ENCODE peak calls at places on chromosome 4, in seven cellular contexts. E is MM.1S; D is GM06990; Z is fibroblast of pulmonary artery; V is activated naive CD8-positive, alpha-beta T cell treated with anti-CD3 and anti-CD28 coated beads, Interleukin-2, amount 50 U/mL, for 16 hours; O is NCI-H1105 treated with DMSO at 0.1 percent for 48 hours; F is kidney tubule cell. Y is an unnamed sample.

GRCh38 chr4:5759236-5760075 is 48.5 kb downstream of the EVC start:
- DNase-seq in F (no peak), Z (no peak), O (no peak), D (no peak), V (no peak), E (no peak), Y (peak)

GRCh38 chr4:119025916-119026661 is 109.5 kb upstream of the MYOZ2 start:
- DNase-seq in O (no peak), V (no peak), E (no peak), D (no peak), Z (peak), F (peak), Y (peak)

GRCh38 chr4:57037982-57038604 is 59.4 kb downstream of the POLR2B start:
- DNase-seq in E (peak), O (peak), Z (peak), V (no peak), D (peak), F (peak), Y (peak)

GRCh38 chr4:3481113-3481531 is 18.0 kb downstream of the DOK7 start:
- DNase-seq in D (no peak), E (no peak), O (no peak), V (no peak), F (no peak), Z (no peak), Y (no peak)

GRCh38 chr4:83552924-83553323 is 17.0 kb downstream of the GPAT3 start:
- DNase-seq in E (peak), O (no peak), F (peak), V (no peak), Z (peak), D (no peak), Y (peak)

GRCh38 chr4:76430519-76431388 is 4.3 kb upstream of the SHROOM3 start:
- DNase-seq in Z (peak), E (peak), D (peak), V (no peak), F (peak), O (peak), Y (peak)

GRCh38 chr4:185810746-185811508 is 1.1 kb downstream of the SORBS2 start:
- DNase-seq in E (no peak), O (peak), V (no peak), D (no peak), Z (no peak), F (peak), Y (peak)

GRCh38 chr4:161762796-161763195 is 401.0 kb downstream of the FSTL5 start:
- DNase-seq in D (no peak), V (no peak), F (no peak), O (no peak), Z (peak), E (no peak), Y (peak)

GRCh38 chr4:73944061-73944875 is 37.6 kb downstream of the PF4 start:
- DNase-seq in Z (peak), V (no peak), O (no peak), E (no peak), D (no peak), F (no peak), Y (peak)

GRCh38 chr4:7199771-7200441 is 7.6 kb downstream of the SORCS2 start:
- DNase-seq in O (no peak), D (no peak), E (no peak), F (no peak), Z (no peak), V (no peak), Y (no peak)

GRCh38 chr4:7740866-7741525 is 198.7 kb downstream of the AFAP1 start:
- DNase-seq in V (no peak), Z (no peak), D (no peak), E (no peak), O (no peak), F (no peak), Y (no peak)

GRCh38 chr4:6769138-6769983 is 13.2 kb upstream of the KIAA0232 start:
- DNase-seq in O (no peak), Z (no peak), F (no peak), E (no peak), V (no peak), D (peak), Y (no peak)

GRCh38 chr4:82005153-82005552 is 368.6 kb downstream of the HNRNPD start:
- DNase-seq in V (no peak), E (no peak), O (peak), D (no peak), F (no peak), Z (no peak), Y (peak)

GRCh38 chr4:117588771-117589170 is 445.5 kb upstream of the NDST3 start:
- DNase-seq in E (no peak), V (no peak), Z (no peak), D (no peak), F (no peak), O (no peak), Y (no peak)

GRCh38 chr4:39528056-39528465 is 822 bp upstream of the UGDH start:
- DNase-seq in V (no peak), O (no peak), Z (peak), E (peak), F (no peak), D (no peak), Y (no peak)